ENCODE peak calls at places on chromosomes 3 and 15, in six cellular contexts. U is IMR-90, K is mesendoderm, F is mesenchymal stem cell, A is neuronal stem cell, C is H9. H is an unnamed sample.

GRCh38 chr3:187318819-187319616 is 27.5 kb upstream of the MASP1 start:
- DNase-seq in U (peak; percentile 73), K (peak; percentile 74), F (peak; percentile 68), A (peak; percentile 59), C (peak; percentile 55), H (peak; percentile 27)

GRCh38 chr3:111936967-111937366 is 41.9 kb upstream of the ABHD10 start:
- DNase-seq in U (peak; percentile 50), K (no peak), F (peak; percentile 66), A (no peak), C (no peak), H (peak; percentile 56)

GRCh38 chr15:38648116-38648843 is 83.7 kb upstream of the RASGRP1 start:
- DNase-seq in U (peak; percentile 4), K (no peak), F (no peak), A (no peak), C (no peak), H (no peak)

GRCh38 chr3:114552527-114552812 is 258.6 kb downstream of the TIGIT start:
- DNase-seq in U (no peak), K (no peak), F (no peak), A (no peak), C (no peak), H (no peak)

GRCh38 chr3:66107855-66108254 is 69.1 kb upstream of the MAGI1 start:
- DNase-seq in U (peak; percentile 50), K (no peak), F (peak; percentile 46), A (no peak), C (no peak), H (no peak)

GRCh38 chr3:184333700-184334099 is 3.7 kb upstream of the FAM131A start:
- DNase-seq in U (no peak), K (no peak), F (no peak), A (no peak), C (no peak), H (peak; percentile 22)

GRCh38 chr3:42012378-42012934 is 50.6 kb upstream of the ULK4 start:
- DNase-seq in U (no peak), K (no peak), F (no peak), A (no peak), C (no peak), H (no peak)

GRCh38 chr15:94174399-94174802 is 57.0 kb upstream of the MCTP2 start:
- DNase-seq in U (peak; percentile 87), K (no peak), F (peak; percentile 96), A (no peak), C (no peak), H (no peak)

GRCh38 chr3:116517308-116517707 is 72.0 kb upstream of the LSAMP start:
- DNase-seq in U (peak; percentile 4), K (peak; percentile 49), F (peak; percentile 13), A (no peak), C (no peak), H (no peak)

GRCh38 chr3:123270818-123271217 is 69.1 kb downstream of the SEC22A start:
- DNase-seq in U (no peak), K (no peak), F (no peak), A (no peak), C (no peak), H (no peak)

GRCh38 chr15:60110909-60111308 is 106.8 kb downstream of the FOXB1 start:
- DNase-seq in U (no peak), K (no peak), F (no peak), A (no peak), C (no peak), H (no peak)

GRCh38 chr3:71502066-71502465 is 81.5 kb downstream of the FOXP1 start:
- DNase-seq in U (no peak), K (no peak), F (no peak), A (no peak), C (no peak), H (no peak)

GRCh38 chr3:43612439-43612838 is 9.4 kb downstream of the ANO10 start:
- DNase-seq in U (no peak), K (no peak), F (no peak), A (no peak), C (no peak), H (no peak)

GRCh38 chr3:69890691-69891090 is 108.8 kb upstream of the SAMMSON start:
- DNase-seq in U (peak; percentile 25), K (no peak), F (no peak), A (no peak), C (no peak), H (no peak)

GRCh38 chr3:192818126-192818525 is 90.8 kb upstream of the FGF12 start:
- DNase-seq in U (peak; percentile 48), K (no peak), F (peak; percentile 36), A (no peak), C (no peak), H (no peak)

GRCh38 chr3:54905230-54905888 is 22.5 kb downstream of the LRTM1 start:
- DNase-seq in U (peak; percentile 55), K (peak; percentile 13), F (no peak), A (no peak), C (no peak), H (peak; percentile 86)

GRCh38 chr15:31328425-31328998 is 1.9 kb downstream of the KLF13 start:
- DNase-seq in U (peak; percentile 49), K (no peak), F (peak; percentile 57), A (no peak), C (no peak), H (peak; percentile 52)

GRCh38 chr15:64525828-64526530 is 65.6 kb downstream of the ZNF609 start:
- DNase-seq in U (peak; percentile 45), K (no peak), F (no peak), A (no peak), C (no peak), H (no peak)

GRCh38 chr3:180048108-180048507 is 11.4 kb upstream of the PEX5L start:
- DNase-seq in U (no peak), K (no peak), F (no peak), A (no peak), C (no peak), H (no peak)

GRCh38 chr3:48034000-48034516 is 17.8 kb upstream of the MAP4 start:
- DNase-seq in U (peak; percentile 86), K (peak; percentile 87), F (peak; percentile 79), A (no peak), C (no peak), H (no peak)

GRCh38 chr3:65999606-66000005 is 39.1 kb downstream of the MAGI1 start:
- DNase-seq in U (no peak), K (no peak), F (no peak), A (no peak), C (no peak), H (no peak)

GRCh38 chr3:100480111-100480510 is 12.3 kb upstream of the TMEM45A start:
- DNase-seq in U (no peak), K (peak; percentile 53), F (no peak), A (no peak), C (peak; percentile 40), H (no peak)
- H2BK5ac ChIP-seq in U (no peak overlapping the region), K (no peak overlapping the region), F (no peak overlapping the region), A (no peak overlapping the region), C (no peak overlapping the region), H (no peak overlapping the region)

DNA sequence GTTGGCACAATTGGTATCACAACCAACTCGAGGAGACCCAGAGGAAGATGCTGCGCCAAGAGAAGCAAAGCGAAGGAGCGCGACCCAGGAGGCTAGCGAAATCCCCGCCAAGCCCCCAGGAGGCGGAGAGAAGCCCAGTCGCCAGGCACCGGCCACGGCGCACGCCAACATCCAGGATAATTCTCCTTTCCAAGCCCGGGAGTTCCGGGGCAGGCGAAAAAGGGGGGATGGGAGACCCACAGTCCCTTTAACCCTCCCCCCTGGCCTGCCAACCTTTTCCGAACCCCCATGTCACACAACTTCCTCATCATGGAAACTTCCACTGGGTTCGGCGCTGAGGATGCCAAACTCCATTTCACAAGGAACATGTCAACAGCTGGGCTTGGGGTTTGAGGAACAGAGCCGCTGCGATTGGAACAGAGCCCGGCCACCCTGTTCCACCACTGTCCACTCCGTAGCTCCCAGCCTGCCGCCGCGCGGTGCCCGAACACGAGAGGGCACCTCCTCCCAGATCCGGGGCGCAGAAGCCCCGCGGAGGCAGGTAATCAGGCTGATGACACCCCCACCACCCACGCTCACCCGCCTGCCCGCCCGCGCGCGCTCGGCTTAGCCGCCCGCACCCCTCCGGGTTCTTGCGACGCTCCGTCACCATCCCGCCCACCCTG is 567 bp downstream of the THRB start:
- DNase-seq in U (no peak), K (peak; percentile 60), F (peak; percentile 86), A (peak; percentile 18), C (peak; percentile 57), H (peak; percentile 65)
- H3K18ac ChIP-seq in U (no peak overlapping the region), K (no peak overlapping the region), F (peak overlapping the region; percentile 86), A (peak overlapping the region; percentile 18), C (peak overlapping the region; percentile 35), H (peak overlapping the region; percentile 89)

GRCh38 chr15:46732060-46732459 is 985.2 kb upstream of the SEMA6D start:
- DNase-seq in U (no peak), K (no peak), F (no peak), A (no peak), C (no peak), H (no peak)
- H3K23ac ChIP-seq in U (no peak overlapping the region), K (no peak overlapping the region), F (no peak overlapping the region), A (no peak overlapping the region), C (no peak overlapping the region), H (no peak overlapping the region)

GRCh38 chr3:107981471-107982111 is 109.2 kb downstream of the CD47 start:
- DNase-seq in U (no peak), K (no peak), F (no peak), A (no peak), C (peak; percentile 31), H (peak; percentile 95)
- H2BK5ac ChIP-seq in U (no peak overlapping the region), K (no peak overlapping the region), F (no peak overlapping the region), A (no peak overlapping the region), C (no peak overlapping the region), H (peak overlapping the region; percentile 86)

DNA sequence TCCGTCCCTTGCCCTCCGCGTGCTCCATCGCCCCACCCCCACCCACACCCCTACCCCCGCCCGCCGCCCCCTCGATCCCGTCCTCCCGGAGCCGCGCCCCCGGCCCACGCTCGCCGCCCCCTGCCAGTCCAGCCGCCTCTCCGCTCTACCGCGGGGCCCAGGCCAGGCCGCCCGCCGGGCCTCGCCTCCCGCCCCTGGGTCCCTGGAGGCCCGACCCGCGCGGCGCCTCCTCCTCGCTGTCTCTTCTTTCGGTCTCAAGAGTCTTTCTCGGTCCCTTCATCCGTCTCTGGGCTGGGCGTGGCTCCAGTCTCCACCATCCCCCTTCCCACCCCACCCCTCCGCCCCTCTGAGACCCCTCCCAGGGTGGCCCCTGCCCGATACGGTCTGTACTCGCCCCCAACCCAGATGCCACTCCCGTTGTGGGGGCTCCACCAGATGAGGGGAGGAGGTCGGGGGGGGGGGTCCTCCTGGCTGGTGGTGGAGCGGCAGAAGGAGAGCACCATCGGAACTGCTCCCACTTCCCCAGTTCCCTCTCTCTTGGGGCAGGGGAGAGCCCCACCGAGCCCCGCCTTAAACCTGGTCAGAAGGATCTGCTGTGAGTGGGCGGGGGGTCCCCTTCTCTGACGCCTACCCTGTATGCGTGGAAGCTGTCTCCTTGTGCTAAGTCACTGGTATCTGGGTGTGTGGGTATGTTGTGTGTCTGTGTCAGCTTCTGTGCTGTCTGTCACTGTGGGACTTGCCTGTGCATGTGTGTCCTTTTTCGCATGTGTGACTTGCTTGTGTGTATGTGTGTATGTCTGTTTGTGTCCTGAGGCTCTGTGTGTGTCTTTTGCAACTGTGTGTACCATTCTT is 1.0 kb downstream of the PRKCD start:
- DNase-seq in U (peak; percentile 20), K (peak; percentile 59), F (peak; percentile 59), A (no peak), C (peak; percentile 47), H (peak; percentile 33)
- H3K18ac ChIP-seq in U (peak overlapping the region; percentile 1), K (peak overlapping the region; percentile 39), F (no peak overlapping the region), A (peak overlapping the region; percentile 71), C (no peak overlapping the region), H (peak overlapping the region; percentile 64)